ENCODE peak calls at places on chromosome 4, in ten cellular contexts. Z is GM20000, O is ascending aorta, V is AG04449, R is astrocyte of the spinal cord, Q is sigmoid colon, W is GM23338, B is fibroblast of mammary gland, P is nephron progenitor cell, I is progenitor cell of endocrine pancreas. D is an unnamed sample.

GRCh38 chr4:123449780-123450179 is 53.2 kb downstream of the SPRY1 start:
- DNase-seq in R (peak), I (no peak), Q (no peak), Z (no peak), V (no peak), O (no peak), P (no peak), W (no peak), B (peak), D (no peak)

GRCh38 chr4:16136771-16137170 is 52.9 kb upstream of the PROM1 start:
- DNase-seq in Q (no peak), W (no peak), I (no peak), V (no peak), R (no peak), B (no peak), P (no peak), Z (no peak), O (no peak), D (no peak)

GRCh38 chr4:176839656-176840055 is 46.9 kb upstream of the VEGFC start:
- DNase-seq in W (no peak), V (no peak), I (no peak), P (no peak), Z (no peak), R (no peak), B (peak), O (no peak), Q (no peak), D (no peak)

GRCh38 chr4:48190839-48191238 is 56.8 kb upstream of the TXK start:
- DNase-seq in Q (no peak), I (no peak), R (no peak), Z (no peak), O (no peak), B (no peak), V (no peak), W (no peak), P (no peak), D (no peak)

GRCh38 chr4:41125558-41126311 is 88.6 kb downstream of the APBB2 start:
- DNase-seq in P (no peak), I (no peak), R (peak), Z (no peak), V (peak), B (no peak), O (no peak), Q (no peak), W (no peak), D (no peak)

GRCh38 chr4:53094040-53094439 is 231.9 kb downstream of the RASL11B start:
- DNase-seq in B (no peak), W (no peak), P (no peak), O (no peak), Z (no peak), V (no peak), I (no peak), Q (no peak), R (no peak), D (no peak)

GRCh38 chr4:80811413-80811812 is 219.1 kb upstream of the BMP3 start:
- DNase-seq in I (no peak), Z (no peak), B (no peak), V (no peak), P (no peak), W (no peak), Q (no peak), R (no peak), O (no peak), D (no peak)

GRCh38 chr4:72631296-72631695 is 62.3 kb upstream of the ADAMTS3 start:
- DNase-seq in W (no peak), P (no peak), V (peak), B (peak), Z (no peak), O (no peak), I (no peak), Q (peak), R (peak), D (peak)

GRCh38 chr4:5114911-5115310 is 63.6 kb downstream of the STK32B start:
- DNase-seq in Q (no peak), B (no peak), R (no peak), Z (no peak), V (peak), W (no peak), I (no peak), P (no peak), O (no peak), D (no peak)

GRCh38 chr4:5566991-5567390 is 141.4 kb downstream of the EVC2 start:
- DNase-seq in Q (no peak), I (no peak), B (no peak), P (no peak), Z (no peak), V (no peak), O (no peak), R (no peak), W (no peak), D (no peak)

GRCh38 chr4:98929341-98930267 is 671 bp upstream of the EIF4E start:
- DNase-seq in O (peak), B (peak), W (peak), V (peak), P (peak), Z (peak), R (peak), I (peak), Q (peak), D (peak)

GRCh38 chr4:29081230-29081955 is 1638.8 kb upstream of the PCDH7 start:
- DNase-seq in V (no peak), P (no peak), O (no peak), I (no peak), B (peak), Z (no peak), Q (no peak), R (peak), W (peak), D (peak)

GRCh38 chr4:132479543-132479942 is 669.6 kb upstream of the PCDH10 start:
- DNase-seq in B (no peak), Q (no peak), W (no peak), R (no peak), P (no peak), Z (no peak), I (no peak), O (no peak), V (no peak), D (no peak)

GRCh38 chr4:5888222-5888701 is 4.6 kb downstream of the CRMP1 start:
- DNase-seq in V (no peak), W (peak), P (peak), O (no peak), R (no peak), I (no peak), B (no peak), Q (no peak), Z (peak), D (no peak)

GRCh38 chr4:40223343-40223742 is 26.5 kb downstream of the RHOH start:
- DNase-seq in I (no peak), P (no peak), Z (no peak), W (no peak), R (no peak), O (no peak), B (no peak), Q (no peak), V (no peak), D (no peak)

GRCh38 chr4:4864940-4865704 is 5.7 kb downstream of the MSX1 start:
- DNase-seq in V (no peak), W (peak), Z (peak), O (no peak), Q (no peak), R (peak), I (no peak), P (no peak), B (no peak), D (no peak)

GRCh38 chr4:11669156-11669555 is 240.5 kb upstream of the HS3ST1 start:
- DNase-seq in W (no peak), Q (no peak), Z (no peak), P (no peak), B (peak), O (no peak), R (peak), V (no peak), I (no peak), D (no peak)

GRCh38 chr4:108535757-108536156 is 84.6 kb upstream of the RPL34 start:
- DNase-seq in I (no peak), Z (no peak), Q (no peak), W (no peak), O (no peak), B (no peak), V (no peak), R (no peak), P (no peak), D (peak)

GRCh38 chr4:16026155-16026761 is 57.6 kb downstream of the PROM1 start:
- DNase-seq in R (peak), Z (peak), O (no peak), W (peak), V (no peak), I (no peak), Q (no peak), P (peak), B (peak), D (peak)

GRCh38 chr4:7044415-7044930 is 1.3 kb downstream of the TADA2B start:
- DNase-seq in P (no peak), B (peak), W (no peak), I (no peak), Q (no peak), Z (no peak), O (no peak), V (no peak), R (no peak), D (no peak)

GRCh38 chr4:26021417-26022345 is 107.7 kb downstream of the SMIM20 start:
- DNase-seq in Q (no peak), R (no peak), Z (no peak), B (peak), P (no peak), W (no peak), V (no peak), O (no peak), I (no peak), D (peak)

GRCh38 chr4:105966046-105966445 is 70.8 kb downstream of the NPNT start:
- DNase-seq in B (peak), W (peak), P (no peak), R (peak), I (no peak), Z (no peak), O (no peak), V (peak), Q (no peak), D (peak)

GRCh38 chr4:37793562-37793961 is 32.9 kb upstream of the PGM2 start:
- DNase-seq in O (no peak), R (peak), Z (no peak), B (peak), V (no peak), I (no peak), P (no peak), Q (no peak), W (peak), D (peak)

GRCh38 chr4:99723555-99724450 is 66.2 kb upstream of the C4orf54 start:
- DNase-seq in B (peak), R (peak), V (no peak), P (no peak), Z (no peak), I (no peak), O (peak), W (no peak), Q (peak), D (peak)

GRCh38 chr4:122073615-122074014 is 78.5 kb upstream of the BLTP1 start:
- DNase-seq in W (no peak), R (no peak), O (no peak), Z (no peak), P (no peak), Q (no peak), B (no peak), I (no peak), V (no peak), D (no peak)

GRCh38 chr4:140789752-140790151 is 33.6 kb upstream of the TBC1D9 start:
- DNase-seq in Z (no peak), V (no peak), I (no peak), B (peak), W (no peak), R (no peak), P (no peak), O (no peak), Q (no peak), D (peak)

GRCh38 chr4:41120297-41121217 is 93.8 kb downstream of the APBB2 start:
- DNase-seq in Z (no peak), W (no peak), P (no peak), O (peak), Q (peak), R (peak), I (no peak), V (no peak), B (peak), D (peak)

GRCh38 chr4:8664031-8664805 is 71.7 kb downstream of the CPZ start:
- DNase-seq in V (no peak), P (no peak), Z (no peak), W (no peak), I (no peak), R (no peak), O (no peak), Q (peak), B (no peak), D (no peak)

GRCh38 chr4:8911311-8912088 is 39.9 kb upstream of the HMX1 start:
- DNase-seq in Z (no peak), V (no peak), B (peak), W (no peak), I (peak), R (no peak), P (no peak), O (peak), Q (peak), D (no peak)

GRCh38 chr4:4358093-4358840 is 28.6 kb upstream of the NSG1 start:
- DNase-seq in Z (no peak), O (no peak), V (no peak), I (no peak), B (no peak), R (no peak), Q (no peak), P (peak), W (peak), D (no peak)

GRCh38 chr4:184337907-184338306 is 120.2 kb upstream of the ENPP6 start:
- DNase-seq in Z (no peak), V (no peak), I (no peak), P (no peak), O (no peak), Q (no peak), B (no peak), W (no peak), R (no peak), D (no peak)

GRCh38 chr4:43146198-43146597 is 253.7 kb downstream of the GRXCR1 start:
- DNase-seq in B (no peak), V (no peak), Z (no peak), R (no peak), Q (no peak), P (no peak), O (no peak), W (peak), I (no peak), D (no peak)

GRCh38 chr4:188220006-188220405 is 80.8 kb downstream of the TRIML1 start:
- DNase-seq in W (no peak), Q (no peak), O (no peak), I (no peak), B (no peak), Z (no peak), R (no peak), V (no peak), P (no peak), D (no peak)

GRCh38 chr4:12692815-12693214 is 791.3 kb downstream of the RAB28 start:
- DNase-seq in B (peak), R (no peak), O (no peak), Z (no peak), I (no peak), Q (no peak), V (no peak), W (no peak), P (no peak), D (peak)

GRCh38 chr4:1907848-1908525 is 36.8 kb downstream of the NSD2 start:
- DNase-seq in P (no peak), W (no peak), Z (no peak), V (no peak), R (no peak), O (peak), I (no peak), B (no peak), Q (no peak), D (peak)

DNA sequence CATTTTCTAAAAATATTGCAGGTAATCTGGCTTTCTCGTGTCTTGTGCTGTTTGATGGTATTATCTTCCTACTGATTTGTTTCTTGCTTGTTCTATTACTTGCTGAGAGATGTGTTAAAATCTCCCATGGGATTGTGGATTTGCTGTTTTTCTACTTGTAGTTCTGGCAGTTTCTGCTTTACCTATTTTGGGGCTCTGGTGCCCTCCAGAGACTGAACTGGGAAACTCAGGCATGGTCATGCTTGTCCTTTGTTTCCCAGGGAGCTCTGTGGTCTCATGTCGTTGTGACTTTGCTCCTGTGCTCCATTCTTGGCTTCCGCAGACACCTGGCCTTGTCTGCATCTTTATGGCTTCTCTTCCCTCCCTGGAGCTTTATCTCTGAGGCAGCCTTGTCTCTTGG is 39.5 kb downstream of the NSD2 start:
- DNase-seq in P (peak), B (peak), W (peak), I (peak), V (peak), Q (no peak), O (peak), Z (no peak), R (peak), D (peak)
- TF ChIP-seq CTCF in P (peak), B (peak), W (peak), I (peak), V (peak), Q (no peak), O (no peak), Z (peak), R (peak), D (peak)

GRCh38 chr4:17447675-17448298 is 64.1 kb downstream of the QDPR start:
- DNase-seq in V (no peak), Q (no peak), I (peak), B (peak), Z (peak), W (peak), P (peak), R (peak), O (no peak), D (peak)
- TF ChIP-seq CTCF in V (peak), Q (peak), I (peak), B (peak), Z (peak), W (peak), P (peak), R (peak), O (peak), D (peak)

DNA sequence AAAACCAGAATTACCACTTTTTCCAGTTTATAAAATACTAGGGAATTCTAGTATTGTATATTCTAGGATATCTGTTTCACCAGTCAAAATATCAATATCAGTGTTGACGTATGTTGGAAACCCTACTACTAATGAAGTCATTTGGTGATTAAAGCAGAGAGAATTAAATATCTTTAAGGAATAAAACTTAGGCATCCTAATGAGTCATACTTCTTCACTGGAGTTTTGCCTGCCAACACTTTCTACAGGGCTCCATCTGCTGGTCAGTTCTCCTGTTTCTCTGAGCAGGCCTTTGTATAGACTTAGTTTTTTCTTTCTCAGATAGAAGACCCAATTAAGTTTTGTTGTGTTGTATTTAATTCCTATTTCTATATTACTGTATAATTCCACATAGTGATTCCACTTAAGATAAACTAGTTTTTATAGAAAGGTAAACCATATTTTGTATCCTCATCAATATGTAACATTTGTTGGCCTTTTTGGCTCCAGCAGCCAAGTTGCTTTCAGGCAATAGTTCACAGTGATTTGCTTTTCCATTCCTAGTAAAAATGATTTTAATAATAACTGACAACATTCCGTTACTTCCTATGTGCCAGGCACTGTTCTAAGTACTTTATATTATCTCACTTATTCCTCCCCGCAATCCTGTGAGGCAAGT is 3.5 kb downstream of the AP1AR start:
- DNase-seq in V (peak), Z (peak), O (peak), B (peak), I (peak), P (peak), Q (peak), W (peak), R (peak), D (peak)
- TF ChIP-seq CTCF in V (peak), Z (peak), O (peak), B (peak), I (peak), P (peak), Q (peak), W (peak), R (peak), D (peak)

DNA sequence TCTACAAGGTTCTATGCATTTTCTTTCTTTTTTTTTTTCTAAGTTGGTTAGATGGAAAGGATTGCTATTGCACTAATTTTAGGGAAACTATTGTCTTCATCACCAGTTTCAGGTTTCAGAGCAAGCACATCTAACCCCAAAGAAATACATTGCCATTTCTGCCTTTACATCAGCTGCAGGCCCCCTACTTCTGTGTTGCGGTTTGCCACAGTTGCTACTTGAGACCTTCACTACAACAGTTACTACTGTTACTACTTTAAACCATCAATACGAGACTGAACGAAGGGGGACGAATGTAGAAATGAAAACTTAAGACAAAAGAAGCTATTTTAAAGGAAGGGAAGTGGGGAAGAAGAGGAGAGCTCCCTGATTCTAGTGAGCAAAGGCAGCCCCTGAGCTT is 256.7 kb upstream of the LCORL start:
- DNase-seq in Q (no peak), B (no peak), Z (no peak), V (no peak), I (no peak), P (no peak), R (no peak), W (no peak), O (no peak), D (no peak)
- TF ChIP-seq CTCF in Q (no peak), B (no peak), Z (no peak), V (no peak), I (no peak), P (no peak), R (no peak), W (no peak), O (no peak), D (no peak)

GRCh38 chr4:164997941-164998340 is 20.5 kb upstream of the TRIM61 start:
- DNase-seq in W (no peak), B (no peak), Q (no peak), R (no peak), P (no peak), Z (no peak), I (no peak), V (no peak), O (no peak), D (no peak)

GRCh38 chr4:164997324-164997723 is 19.9 kb upstream of the TRIM61 start:
- DNase-seq in V (no peak), W (peak), Z (no peak), I (no peak), Q (no peak), P (no peak), O (no peak), R (no peak), B (peak), D (peak)
- TF ChIP-seq CTCF in V (no peak), W (peak), Z (peak), I (no peak), Q (no peak), P (no peak), O (no peak), R (no peak), B (peak), D (peak)

GRCh38 chr4:144954224-144954623 is 143.8 kb downstream of the ANAPC10 start:
- DNase-seq in O (no peak), P (no peak), Z (no peak), B (no peak), I (no peak), R (no peak), Q (no peak), W (peak), V (no peak), D (no peak)

DNA sequence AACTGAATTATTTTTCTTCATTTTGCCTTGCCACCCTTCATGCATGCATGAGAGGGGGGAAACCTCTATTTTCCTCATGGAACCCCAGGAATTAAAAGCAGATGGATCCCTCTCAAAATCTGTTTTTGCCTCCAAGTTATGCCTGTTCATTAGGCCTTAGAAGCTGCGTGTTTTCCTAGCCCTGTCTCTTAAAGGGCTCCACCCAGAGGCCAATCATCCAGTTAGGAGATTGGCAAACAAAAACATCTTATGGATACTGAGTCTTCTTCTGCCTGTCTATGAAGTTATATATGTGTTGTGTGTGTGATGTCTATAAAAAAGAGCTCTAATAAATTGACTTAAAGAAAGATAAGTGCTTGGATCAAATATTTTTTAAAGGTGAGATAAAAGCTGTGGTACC is 142.9 kb downstream of the ANAPC10 start:
- DNase-seq in B (no peak), O (no peak), W (no peak), P (no peak), R (no peak), Q (no peak), I (no peak), Z (no peak), V (no peak), D (no peak)
- TF ChIP-seq CTCF in B (no peak), O (no peak), W (peak), P (no peak), R (no peak), Q (no peak), I (no peak), Z (no peak), V (no peak), D (no peak)

GRCh38 chr4:153542835-153543234 is 76.7 kb downstream of the TMEM131L start:
- DNase-seq in B (no peak), Q (no peak), I (no peak), Z (no peak), O (no peak), V (no peak), R (no peak), P (no peak), W (peak), D (no peak)
- TF ChIP-seq CTCF in B (peak), Q (no peak), I (no peak), Z (no peak), O (no peak), V (no peak), R (no peak), P (peak), W (peak), D (no peak)